ENCODE peak calls at places on chromosome 16, in ten cellular contexts. J, D, O, E, A, P, L, H, U and X are unnamed samples.

GRCh38 chr16:67013823-67014640 is 14.9 kb upstream of the CBFB start:
- DNase-seq in A (peak), L (peak), H (peak), E (no peak), U (peak), J (peak), O (peak), P (peak), D (peak), X (peak)

GRCh38 chr16:24837969-24838368 is 7.8 kb upstream of the SLC5A11 start:
- DNase-seq in P (no peak), D (no peak), O (no peak), E (no peak), L (no peak), J (no peak), A (no peak), U (no peak), H (no peak), X (no peak)

GRCh38 chr16:14307623-14308356 is 236.7 kb downstream of the MRTFB start:
- DNase-seq in E (no peak), H (peak), O (no peak), L (no peak), A (peak), D (no peak), P (no peak), J (no peak), U (no peak), X (no peak)

GRCh38 chr16:58116046-58116445 is 13.1 kb downstream of the CFAP20 start:
- DNase-seq in A (no peak), L (no peak), P (no peak), H (no peak), U (no peak), J (no peak), D (no peak), O (no peak), E (no peak), X (no peak)

GRCh38 chr16:26569793-26570192 is 496.9 kb upstream of the C16orf82 start:
- DNase-seq in H (no peak), D (peak), L (no peak), P (peak), J (no peak), E (no peak), U (peak), O (no peak), A (peak), X (no peak)

GRCh38 chr16:17784073-17784472 is 313.3 kb upstream of the XYLT1 start:
- DNase-seq in O (no peak), U (peak), E (peak), H (peak), P (no peak), J (no peak), D (peak), A (no peak), L (no peak), X (no peak)

GRCh38 chr16:66913711-66914110 is 5.0 kb downstream of the CDH16 start:
- DNase-seq in U (no peak), J (no peak), E (no peak), L (no peak), A (no peak), D (no peak), P (no peak), H (no peak), O (no peak), X (no peak)

GRCh38 chr16:1393613-1394176 is 20.8 kb downstream of the UNKL start:
- DNase-seq in L (no peak), D (no peak), H (no peak), E (no peak), A (no peak), P (no peak), U (no peak), O (no peak), J (no peak), X (no peak)

GRCh38 chr16:89274561-89275283 is 57.2 kb downstream of the ZNF778 start:
- DNase-seq in O (no peak), D (no peak), P (no peak), H (no peak), J (no peak), A (no peak), E (no peak), L (no peak), U (no peak), X (no peak)

GRCh38 chr16:4676826-4677225 is 16.5 kb upstream of the NUDT16L1 start:
- DNase-seq in P (no peak), U (no peak), L (no peak), O (no peak), J (no peak), E (no peak), A (no peak), D (no peak), H (no peak), X (no peak)

GRCh38 chr16:48110982-48111381 is 44.8 kb downstream of the ABCC12 start:
- DNase-seq in J (no peak), O (no peak), H (no peak), D (no peak), E (no peak), U (no peak), P (no peak), L (no peak), A (no peak), X (no peak)

GRCh38 chr16:22838681-22839080 is 24.7 kb downstream of the HS3ST2 start:
- DNase-seq in P (no peak), J (no peak), H (no peak), O (no peak), L (no peak), U (no peak), D (no peak), A (no peak), E (no peak), X (peak)

GRCh38 chr16:69187891-69188451 is 1.0 kb downstream of the SNTB2 start:
- DNase-seq in O (peak), J (no peak), E (peak), H (peak), A (peak), L (peak), D (peak), U (peak), P (no peak), X (peak)

GRCh38 chr16:69831212-69832123 is 69.3 kb downstream of the WWP2 start:
- DNase-seq in H (peak), L (no peak), J (no peak), A (no peak), P (no peak), U (no peak), O (no peak), D (no peak), E (peak), X (no peak)

GRCh38 chr16:79605999-79606398 is 5.5 kb upstream of the MAF start:
- DNase-seq in D (peak), U (no peak), J (no peak), O (no peak), H (no peak), P (peak), L (no peak), A (no peak), E (peak), X (no peak)

GRCh38 chr16:89658221-89658879 is 714 bp downstream of the SPATA33 start:
- DNase-seq in E (peak), P (no peak), D (peak), O (no peak), L (peak), U (peak), A (no peak), J (no peak), H (no peak), X (no peak)

GRCh38 chr16:66830422-66831404 is at the start of gene NAE1:
- DNase-seq in A (peak), L (peak), E (peak), H (peak), O (peak), D (peak), P (peak), U (peak), J (peak), X (peak)

GRCh38 chr16:67242138-67242730 is 5.0 kb downstream of the FHOD1 start:
- DNase-seq in U (no peak), O (no peak), D (no peak), H (no peak), E (no peak), P (no peak), J (no peak), A (no peak), L (no peak), X (no peak)

GRCh38 chr16:19524356-19524865 is 669 bp downstream of the CCP110 start:
- DNase-seq in H (no peak), P (no peak), A (no peak), J (no peak), O (no peak), D (no peak), L (no peak), E (no peak), U (peak), X (no peak)

GRCh38 chr16:28186752-28187151 is 25.0 kb downstream of the XPO6 start:
- DNase-seq in D (no peak), P (no peak), L (no peak), U (no peak), J (no peak), H (no peak), A (no peak), E (no peak), O (no peak), X (no peak)

GRCh38 chr16:1272453-1273198 is 16.8 kb downstream of the TPSD1 start:
- DNase-seq in H (no peak), L (no peak), O (no peak), P (no peak), U (no peak), D (no peak), J (no peak), E (no peak), A (no peak), X (peak)

GRCh38 chr16:27789150-27789549 is 239.2 kb downstream of the KATNIP start:
- DNase-seq in L (no peak), H (no peak), D (no peak), E (no peak), P (no peak), U (no peak), J (no peak), A (no peak), O (no peak), X (no peak)

GRCh38 chr16:73365010-73365409 is 317.1 kb upstream of the ZFHX3 start:
- DNase-seq in L (peak), H (peak), P (no peak), E (no peak), O (no peak), A (peak), D (no peak), J (no peak), U (peak), X (no peak)

DNA sequence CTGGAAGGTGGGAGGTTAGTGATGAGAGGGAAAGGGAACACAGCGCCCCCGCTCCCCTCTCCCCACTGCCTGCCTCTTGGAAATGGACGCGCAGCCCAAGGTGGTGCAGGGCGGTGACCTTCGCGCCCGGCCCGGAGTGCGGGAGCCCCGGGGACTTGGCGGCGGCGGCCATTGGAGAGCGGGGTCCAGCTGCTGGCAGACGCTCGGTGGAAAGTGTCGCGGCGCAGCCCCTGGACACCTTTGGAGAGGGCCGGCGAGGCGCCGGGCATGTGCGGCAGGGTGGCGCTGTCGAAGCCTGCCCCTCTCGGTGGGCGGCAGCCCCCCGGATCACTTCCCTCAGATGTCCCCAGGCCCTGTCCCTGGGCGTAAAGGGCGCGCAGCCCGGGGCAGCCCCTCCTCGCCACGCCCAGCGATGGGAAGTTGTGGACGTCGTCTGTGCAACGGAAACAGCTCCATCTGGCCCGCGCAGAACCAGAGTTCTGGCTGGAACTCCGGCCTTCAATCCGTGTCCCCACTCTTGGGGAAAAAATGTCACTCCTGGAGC is 16.7 kb downstream of the SALL1 start:
- DNase-seq in L (no peak), O (no peak), P (no peak), D (peak), E (no peak), H (no peak), U (peak), J (no peak), A (no peak), X (no peak)
- TF ChIP-seq CTCF in L (no peak), O (no peak), P (no peak), D (no peak), E (no peak), H (no peak), U (no peak), J (no peak), A (no peak), X (no peak)

DNA sequence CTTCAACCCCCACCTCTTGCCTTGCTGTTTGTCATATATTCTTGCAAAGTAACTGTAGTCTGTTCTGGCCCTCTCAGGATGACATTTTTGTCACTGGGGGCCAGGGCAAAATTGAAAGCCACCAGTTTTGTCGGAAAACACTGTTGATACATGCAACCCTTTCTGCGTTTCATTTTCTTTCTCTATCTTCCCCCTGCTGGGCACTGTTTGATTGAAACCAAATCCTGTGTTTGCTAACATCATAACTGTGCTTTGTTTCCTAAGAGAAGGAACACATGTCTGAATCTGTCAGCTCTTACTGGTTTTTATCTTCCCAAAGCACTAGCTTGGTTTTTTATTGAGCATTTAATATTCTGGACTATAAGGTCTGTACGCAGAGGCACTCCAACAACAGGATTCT is 11.7 kb upstream of the CPPED1 start:
- DNase-seq in H (no peak), L (no peak), E (no peak), A (no peak), P (no peak), D (no peak), U (no peak), J (no peak), O (no peak), X (no peak)
- TF ChIP-seq CTCF in H (no peak), L (no peak), E (no peak), A (no peak), P (peak), D (no peak), U (peak), J (no peak), O (no peak), X (no peak)

GRCh38 chr16:81143921-81144471 is 47.8 kb upstream of the GCSH start:
- DNase-seq in L (no peak), P (no peak), D (no peak), E (peak), J (no peak), U (no peak), A (no peak), H (no peak), O (no peak), X (no peak)

GRCh38 chr16:81137754-81138153 is 41.6 kb upstream of the GCSH start:
- DNase-seq in E (no peak), O (no peak), A (no peak), D (no peak), P (no peak), H (no peak), L (no peak), J (no peak), U (no peak), X (no peak)

GRCh38 chr16:81142864-81143263 is 46.7 kb upstream of the GCSH start:
- DNase-seq in L (no peak), H (no peak), U (no peak), D (no peak), P (no peak), A (no peak), J (no peak), O (no peak), E (no peak), X (no peak)

GRCh38 chr16:81137012-81137335 is 40.8 kb upstream of the GCSH start:
- DNase-seq in E (no peak), L (peak), P (no peak), J (peak), D (peak), A (no peak), U (peak), H (peak), O (no peak), X (no peak)

DNA sequence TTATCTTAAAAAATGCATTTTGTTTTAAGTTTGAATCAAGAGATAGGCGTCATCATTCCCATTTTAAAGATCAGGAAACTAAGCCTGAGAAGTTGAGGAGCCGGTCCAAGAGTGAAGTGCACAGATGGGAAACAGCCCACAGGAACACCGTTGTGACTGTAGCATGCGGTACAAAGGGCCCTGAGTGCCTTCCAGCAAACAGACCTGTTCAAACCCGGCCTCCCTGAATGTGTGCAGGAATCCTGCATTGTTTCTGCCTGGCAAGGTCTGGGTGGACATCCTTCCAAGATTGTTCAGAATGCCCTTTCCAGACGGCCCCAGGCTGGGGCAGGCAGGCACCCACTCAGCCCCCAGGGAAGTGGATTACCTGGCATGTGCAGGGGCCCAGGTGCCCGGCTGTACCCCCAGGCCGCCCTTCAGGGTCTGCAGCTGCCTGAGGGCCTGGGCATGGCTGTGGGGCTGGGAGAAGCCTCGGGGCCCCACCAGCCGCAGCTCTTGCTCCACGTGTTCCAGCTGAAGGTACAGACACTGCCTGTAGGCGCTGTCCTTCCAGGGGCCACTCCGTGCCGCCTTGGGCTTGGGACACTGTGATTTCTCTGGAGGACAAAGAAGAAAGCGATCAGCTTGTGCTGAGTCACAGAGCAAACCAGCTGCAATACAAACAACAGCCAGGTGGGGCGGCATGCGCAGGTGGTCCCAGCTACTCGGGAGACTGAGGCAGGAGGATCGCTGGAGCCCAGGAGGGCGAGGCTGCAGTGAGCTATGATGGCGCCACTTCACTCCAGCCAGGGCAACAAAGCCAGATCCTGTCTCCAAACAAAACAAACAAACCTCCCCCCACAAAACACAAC is 45.0 kb upstream of the GCSH start:
- DNase-seq in O (no peak), A (no peak), E (no peak), P (no peak), L (no peak), J (no peak), U (no peak), D (no peak), H (no peak), X (no peak)
- TF ChIP-seq CTCF in O (peak), A (no peak), E (peak), P (no peak), L (peak), J (peak), U (peak), D (no peak), H (peak), X (no peak)

GRCh38 chr16:50657251-50657650 is 23.9 kb downstream of the SNX20 start:
- DNase-seq in E (no peak), A (peak), O (no peak), J (no peak), H (peak), U (no peak), P (no peak), L (peak), D (no peak), X (no peak)

GRCh38 chr16:50653056-50653455 is 28.1 kb downstream of the SNX20 start:
- DNase-seq in P (no peak), U (no peak), H (no peak), L (no peak), J (no peak), D (no peak), E (no peak), O (no peak), A (no peak), X (no peak)

GRCh38 chr16:50653633-50654524 is 27.2 kb downstream of the SNX20 start:
- DNase-seq in P (no peak), U (no peak), E (no peak), J (no peak), L (no peak), A (peak), D (no peak), H (no peak), O (peak), X (no peak)

GRCh38 chr16:50651835-50652438 is 29.2 kb downstream of the SNX20 start:
- DNase-seq in A (no peak), P (no peak), E (no peak), O (no peak), L (no peak), D (no peak), U (no peak), H (no peak), J (no peak), X (no peak)

GRCh38 chr16:50655558-50656055 is 25.5 kb downstream of the SNX20 start:
- DNase-seq in U (no peak), A (peak), J (no peak), H (no peak), E (no peak), L (no peak), O (no peak), D (no peak), P (no peak), X (no peak)
- TF ChIP-seq CTCF in U (no peak), A (no peak), J (no peak), H (no peak), E (no peak), L (no peak), O (no peak), D (no peak), P (no peak), X (no peak)

GRCh38 chr16:85056211-85056748 is 28.7 kb downstream of the KIAA0513 start:
- DNase-seq in E (no peak), U (peak), O (no peak), D (no peak), J (no peak), L (peak), A (no peak), H (peak), P (peak), X (no peak)
- TF ChIP-seq CTCF in E (peak), U (peak), O (no peak), D (no peak), J (no peak), L (peak), A (no peak), H (peak), P (peak), X (no peak)